ENCODE peak calls at places on chromosome 21, in four cellular contexts. L, T, O and W are unnamed samples.

GRCh38 chr21:31293986-31294385 is 50.1 kb downstream of the TIAM1 start:
- DNase-seq in L (peak), T (peak), O (no peak), W (peak)

GRCh38 chr21:31482460-31482859 is 138.4 kb upstream of the TIAM1 start:
- DNase-seq in L (no peak), T (no peak), O (no peak), W (no peak)

GRCh38 chr21:33374874-33375644 is 28.2 kb upstream of the IFNGR2 start:
- DNase-seq in L (no peak), T (no peak), O (no peak), W (no peak)

GRCh38 chr21:27807596-27807995 is 840.7 kb upstream of the ADAMTS5 start:
- DNase-seq in L (no peak), T (no peak), O (no peak), W (no peak)

GRCh38 chr21:25573409-25574206 is 33.7 kb downstream of the MRPL39 start:
- DNase-seq in L (peak), T (peak), O (no peak), W (peak)

GRCh38 chr21:39637971-39638628 is 25.4 kb downstream of the B3GALT5 start:
- DNase-seq in L (no peak), T (no peak), O (no peak), W (no peak)

GRCh38 chr21:31184462-31184861 is 146.2 kb upstream of the KRTAP19-8 start:
- DNase-seq in L (no peak), T (no peak), O (no peak), W (no peak)

GRCh38 chr21:39845581-39846130 is 21.6 kb upstream of the PCP4 start:
- DNase-seq in L (no peak), T (peak), O (no peak), W (peak)

GRCh38 chr21:31696424-31696823 is 35.5 kb downstream of the SCAF4 start:
- DNase-seq in L (no peak), T (no peak), O (no peak), W (no peak)

GRCh38 chr21:23887709-23888303 is 1719.5 kb downstream of the MRPL39 start:
- DNase-seq in L (no peak), T (no peak), O (no peak), W (no peak)

GRCh38 chr21:35578831-35579470 is 481.4 kb downstream of the SETD4 start:
- DNase-seq in L (no peak), T (no peak), O (no peak), W (no peak)

GRCh38 chr21:31204801-31205200 is 139.3 kb downstream of the TIAM1 start:
- DNase-seq in L (no peak), T (no peak), O (no peak), W (no peak)

GRCh38 chr21:35457097-35457496 is 408.0 kb upstream of the RUNX1 start:
- DNase-seq in L (no peak), T (no peak), O (no peak), W (no peak)

GRCh38 chr21:32336711-32337110 is 38.1 kb downstream of the MRAP start:
- DNase-seq in L (peak), T (no peak), O (no peak), W (peak)

GRCh38 chr21:34704119-34704518 is 35.3 kb downstream of the CLIC6 start:
- DNase-seq in L (no peak), T (no peak), O (peak), W (peak)

GRCh38 chr21:31363720-31364119 is 19.7 kb upstream of the TIAM1 start:
- DNase-seq in L (no peak), T (no peak), O (no peak), W (no peak)

GRCh38 chr21:23936224-23936623 is 1671.1 kb downstream of the MRPL39 start:
- DNase-seq in L (no peak), T (peak), O (peak), W (no peak)

GRCh38 chr21:31580866-31581276 is 78.6 kb upstream of the SOD1 start:
- DNase-seq in L (peak), T (peak), O (peak), W (peak)

GRCh38 chr21:33152228-33153130 is 77.3 kb upstream of the IFNAR2 start:
- DNase-seq in L (no peak), T (no peak), O (no peak), W (no peak)

GRCh38 chr21:17789085-17789484 is 30.1 kb downstream of the C21orf91 start:
- DNase-seq in L (no peak), T (no peak), O (no peak), W (no peak)
- H3K27ac ChIP-seq in L (no peak), T (no peak), O (no peak), W (no peak)

GRCh38 chr21:45791562-45792418 is 148.3 kb downstream of the PCBP3 start:
- DNase-seq in L (no peak), T (no peak), O (no peak), W (no peak)
- H3K27ac ChIP-seq in L (no peak), T (no peak), O (no peak), W (no peak)

DNA sequence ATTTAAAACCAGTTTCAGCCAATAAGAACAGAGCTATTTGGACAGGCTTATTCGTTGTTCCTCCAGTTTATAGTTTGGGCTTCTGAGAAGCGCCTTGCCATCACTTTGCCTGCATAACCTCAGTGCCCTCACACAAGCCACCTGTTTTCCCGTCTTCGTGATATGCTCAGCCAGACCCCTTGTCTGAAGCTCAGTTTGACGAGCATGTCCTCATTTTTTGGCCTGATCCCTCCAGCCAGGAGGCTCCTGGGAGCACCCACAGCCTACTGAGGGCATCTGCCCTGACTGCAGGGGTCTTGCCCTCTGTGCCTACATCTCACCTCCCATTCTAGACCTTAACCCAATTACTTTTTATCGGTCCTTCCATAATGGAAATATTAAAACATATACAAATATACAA is 95.3 kb downstream of the ADARB1 start:
- DNase-seq in L (no peak), T (no peak), O (no peak), W (no peak)
- H3K27ac ChIP-seq in L (no peak), T (no peak), O (no peak), W (no peak)

GRCh38 chr21:38488640-38489282 is 9.5 kb downstream of the ERG start:
- DNase-seq in L (peak), T (no peak), O (no peak), W (peak)

GRCh38 chr21:38489729-38490128 is 8.5 kb downstream of the ERG start:
- DNase-seq in L (no peak), T (no peak), O (no peak), W (no peak)

GRCh38 chr21:38490411-38491020 is 7.8 kb downstream of the ERG start:
- DNase-seq in L (no peak), T (no peak), O (no peak), W (no peak)

GRCh38 chr21:38487906-38488639 is 10.2 kb downstream of the ERG start:
- DNase-seq in L (no peak), T (no peak), O (no peak), W (no peak)

DNA sequence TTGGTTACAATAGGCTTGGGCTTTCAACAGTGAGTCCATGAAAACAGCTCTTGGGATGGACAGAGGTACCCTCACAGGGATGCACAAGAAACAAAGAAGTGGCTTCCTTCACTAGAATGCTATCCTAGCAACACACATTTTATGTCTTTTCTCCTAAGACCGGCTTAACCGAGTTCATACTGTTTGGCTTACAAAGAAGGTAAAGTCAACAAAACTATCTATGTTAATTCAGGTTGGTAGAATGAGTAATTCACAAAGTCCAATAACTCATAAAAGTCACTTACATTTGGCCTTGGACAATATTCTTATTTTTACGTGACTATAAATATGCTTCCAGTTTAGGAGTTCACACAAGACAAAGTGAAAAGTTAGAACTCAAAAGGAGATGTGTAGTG is 9.0 kb downstream of the ERG start:
- DNase-seq in L (no peak), T (peak), O (no peak), W (no peak)
- H3K27ac ChIP-seq in L (no peak), T (peak), O (no peak), W (peak)

GRCh38 chr21:42254631-42255030 is 35.7 kb downstream of the ABCG1 start:
- DNase-seq in L (no peak), T (no peak), O (no peak), W (no peak)

GRCh38 chr21:42257091-42257760 is 38.3 kb downstream of the ABCG1 start:
- DNase-seq in L (no peak), T (peak), O (no peak), W (no peak)

GRCh38 chr21:42255825-42256224 is 36.9 kb downstream of the ABCG1 start:
- DNase-seq in L (no peak), T (no peak), O (no peak), W (no peak)

GRCh38 chr21:42255038-42255601 is 36.2 kb downstream of the ABCG1 start:
- DNase-seq in L (no peak), T (no peak), O (no peak), W (no peak)

DNA sequence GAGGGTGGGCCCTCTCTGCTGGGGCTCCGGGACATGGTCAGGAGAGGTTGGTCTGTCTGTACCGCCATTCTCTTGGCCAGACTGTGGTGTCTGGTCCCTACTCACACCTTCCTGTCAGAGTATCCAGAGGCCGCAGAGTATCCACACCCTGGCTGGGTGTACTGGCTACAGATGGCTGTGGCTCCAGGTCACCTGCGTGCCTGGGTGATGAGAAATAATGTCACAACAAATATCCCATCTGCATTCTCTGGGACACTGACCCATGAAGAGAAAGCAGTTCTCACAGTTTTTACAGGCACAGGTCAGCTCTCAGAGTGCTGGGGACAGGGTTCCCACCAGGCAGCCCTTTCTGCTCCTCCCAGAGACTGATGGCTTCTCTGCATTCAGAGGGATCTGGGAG is 37.4 kb downstream of the ABCG1 start:
- DNase-seq in L (no peak), T (no peak), O (no peak), W (no peak)
- H3K27ac ChIP-seq in L (no peak), T (no peak), O (no peak), W (no peak)

DNA sequence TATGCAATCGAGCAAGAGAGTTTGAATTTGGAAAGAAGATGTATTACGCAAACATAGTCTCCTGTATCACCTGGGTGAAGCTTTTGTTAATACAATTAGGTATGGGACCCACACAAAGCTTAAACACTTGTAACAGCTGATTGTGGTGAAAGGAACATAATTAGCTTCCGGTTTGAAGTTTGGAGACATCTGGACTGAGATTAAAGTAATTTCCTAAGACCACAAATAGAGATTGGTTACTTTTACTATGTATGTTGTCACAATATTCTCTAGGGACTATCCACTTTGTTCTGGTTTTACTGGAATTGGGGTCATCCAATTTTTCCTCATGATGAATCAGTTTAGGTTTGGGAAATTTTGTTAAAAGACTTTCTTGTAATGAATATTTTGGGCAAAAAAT is 71.7 kb upstream of the SAMSN1 start:
- DNase-seq in L (no peak), T (no peak), O (no peak), W (no peak)
- H3K27ac ChIP-seq in L (no peak), T (no peak), O (no peak), W (no peak)

GRCh38 chr21:16408280-16408669 is 678.5 kb downstream of the USP25 start:
- DNase-seq in L (no peak), T (no peak), O (no peak), W (no peak)
- H3K27ac ChIP-seq in L (no peak), T (no peak), O (no peak), W (no peak)

GRCh38 chr21:45378258-45378966 is 26.6 kb upstream of the COL18A1 start:
- DNase-seq in L (no peak), T (peak), O (no peak), W (no peak)
- H3K27ac ChIP-seq in L (no peak), T (peak), O (no peak), W (no peak)

GRCh38 chr21:36707763-36708511 is 9.0 kb downstream of the SIM2 start:
- DNase-seq in L (no peak), T (no peak), O (no peak), W (no peak)

GRCh38 chr21:36706951-36707762 is 8.2 kb downstream of the SIM2 start:
- DNase-seq in L (no peak), T (no peak), O (no peak), W (no peak)

GRCh38 chr21:36709030-36709867 is 10.3 kb downstream of the SIM2 start:
- DNase-seq in L (no peak), T (no peak), O (no peak), W (no peak)

GRCh38 chr21:36709868-36710728 is 11.2 kb downstream of the SIM2 start:
- DNase-seq in L (no peak), T (no peak), O (no peak), W (no peak)

GRCh38 chr21:36708512-36709029 is 9.7 kb downstream of the SIM2 start:
- DNase-seq in L (no peak), T (no peak), O (no peak), W (no peak)
- H3K27ac ChIP-seq in L (peak), T (no peak), O (no peak), W (no peak)